ENCODE peak calls at places on chromosomes 13 and 19, in six cellular contexts. Z is prostate gland, I is spleen, V is sigmoid colon, U is suprapubic skin, C is K562. L is an unnamed sample.

GRCh38 chr13:110713981-110714797 is 689 bp downstream of the ING1 start:
- DNase-seq in Z (peak), U (peak), V (peak), C (peak), I (peak), L (peak)

GRCh38 chr13:46582190-46582589 is 29.2 kb downstream of the LRCH1 start:
- DNase-seq in C (no peak), Z (no peak), I (no peak), U (no peak), V (no peak), L (no peak)

GRCh38 chr13:40109324-40109958 is 454.0 kb downstream of the COG6 start:
- DNase-seq in I (no peak), C (no peak), U (no peak), V (no peak), Z (no peak), L (no peak)

GRCh38 chr19:19213822-19214558 is 2.2 kb downstream of the NCAN start:
- DNase-seq in U (no peak), I (no peak), Z (no peak), V (no peak), C (no peak), L (no peak)

GRCh38 chr13:75633285-75633684 is 2.8 kb upstream of the LMO7 start:
- DNase-seq in V (no peak), U (no peak), Z (no peak), I (no peak), C (no peak), L (no peak)

GRCh38 chr13:27997904-27998522 is 9.5 kb upstream of the URAD start:
- DNase-seq in V (no peak), C (peak), U (no peak), Z (no peak), I (no peak), L (peak)

GRCh38 chr13:94346261-94347019 is 133.0 kb downstream of the DCT start:
- DNase-seq in Z (no peak), V (no peak), U (no peak), C (no peak), I (no peak), L (no peak)

GRCh38 chr19:10936661-10937084 is 8.1 kb downstream of the TIMM29 start:
- DNase-seq in Z (peak), U (no peak), I (no peak), C (peak), V (no peak), L (peak)

GRCh38 chr19:4694211-4694987 is 24.3 kb upstream of the MYDGF start:
- DNase-seq in U (peak), Z (peak), C (peak), V (peak), I (no peak), L (peak)

DNA sequence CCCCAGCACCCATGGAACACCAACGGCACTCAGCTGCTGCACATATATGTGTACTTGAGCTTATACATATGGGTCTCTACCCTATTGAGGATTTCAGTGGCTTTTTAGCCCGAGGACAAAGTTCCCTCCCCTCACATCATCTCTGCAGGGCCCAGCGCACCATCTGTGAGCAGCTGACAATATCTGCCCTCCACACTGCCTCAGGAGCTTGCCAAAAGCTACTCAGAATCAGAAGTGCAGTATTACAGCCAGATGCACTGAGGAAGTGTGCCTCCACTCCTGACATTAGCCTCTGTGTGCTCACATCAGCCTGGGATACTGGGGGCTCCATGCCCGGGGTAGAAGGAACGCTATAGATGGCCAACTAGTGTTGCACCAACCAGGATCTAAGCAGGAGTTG is 903.9 kb downstream of the UQCRFS1 start:
- DNase-seq in V (no peak), Z (no peak), C (no peak), U (no peak), I (no peak), L (no peak)
- H3K27ac ChIP-seq in V (no peak), Z (no peak), C (no peak), U (no peak), I (no peak), L (no peak)

DNA sequence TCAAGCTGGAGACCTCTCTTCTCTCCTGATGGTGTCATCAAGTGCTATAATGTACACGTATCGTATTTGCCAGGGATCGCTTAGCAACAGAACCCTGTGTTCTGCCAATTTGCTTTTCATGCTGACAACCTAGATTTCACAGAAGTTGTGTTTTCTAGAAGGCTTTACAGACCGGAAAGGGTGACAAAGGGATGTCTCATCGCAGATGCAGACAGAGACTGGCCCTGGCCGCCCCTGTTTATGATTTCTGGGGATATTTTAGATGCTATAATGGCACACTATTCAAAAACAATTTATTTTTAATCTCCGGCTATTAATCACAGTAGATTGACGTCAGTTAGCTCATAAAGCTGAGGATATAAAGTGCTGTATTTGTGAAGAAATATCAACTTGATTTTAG is 291.4 kb downstream of the IRS2 start:
- DNase-seq in V (no peak), I (no peak), Z (peak), U (no peak), C (no peak), L (no peak)
- TF ChIP-seq POLR2AphosphoS5 in V (no peak), I (no peak), Z (peak), U (no peak), C (no peak), L (no peak)

DNA sequence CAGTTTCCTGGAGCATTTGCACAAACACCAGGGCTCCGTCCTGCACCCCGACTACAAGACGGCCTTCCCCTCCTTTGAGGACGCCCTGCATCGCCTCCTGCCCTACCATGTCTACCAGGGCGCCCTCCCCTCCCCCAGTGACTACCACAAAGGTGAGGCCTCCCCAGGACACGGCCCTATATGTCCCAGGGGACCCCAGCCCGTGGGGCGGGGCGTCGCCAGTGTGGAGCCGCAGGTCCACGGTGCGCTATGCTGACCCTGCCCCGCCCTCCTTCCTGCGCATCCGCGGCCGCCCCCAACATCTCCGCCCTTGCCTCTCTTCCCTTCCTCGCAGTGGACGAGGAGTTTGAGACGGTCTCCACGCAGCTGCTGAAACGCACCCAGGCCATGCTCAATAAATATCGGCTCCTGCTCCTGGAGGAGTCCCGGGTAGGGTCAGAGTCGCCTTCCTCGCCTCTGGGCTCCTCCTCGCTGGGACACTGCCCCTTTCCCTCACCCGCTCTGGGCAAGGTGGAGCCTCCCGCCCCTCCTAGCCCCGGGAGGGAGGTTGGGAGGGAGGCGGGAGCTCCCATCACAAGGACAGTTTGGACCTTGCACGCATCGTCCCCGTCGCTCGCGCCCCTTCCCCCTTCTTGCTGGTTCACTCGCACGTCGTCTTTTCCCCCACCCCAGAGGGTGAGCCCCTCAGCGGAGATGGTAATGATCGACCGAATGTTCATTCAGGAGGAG is 14.4 kb upstream of the EHD2 start:
- DNase-seq in I (no peak), C (no peak), U (no peak), V (no peak), Z (no peak), L (no peak)
- H3K27ac ChIP-seq in I (no peak), C (no peak), U (no peak), V (peak), Z (no peak), L (peak)

GRCh38 chr19:1274852-1275259 is 474 bp upstream of the FAM174C start:
- DNase-seq in I (no peak), Z (no peak), U (peak), V (peak), C (peak), L (no peak)

GRCh38 chr19:1277061-1277460 is 1.7 kb downstream of the FAM174C start:
- DNase-seq in U (no peak), V (peak), Z (no peak), C (no peak), I (peak), L (no peak)

GRCh38 chr19:1276620-1277007 is 1.3 kb downstream of the FAM174C start:
- DNase-seq in Z (peak), V (no peak), C (no peak), I (peak), U (no peak), L (no peak)

GRCh38 chr19:1275260-1275975 is at the start of gene FAM174C:
- DNase-seq in V (peak), U (peak), C (peak), Z (peak), I (peak), L (peak)

GRCh38 chr19:1275976-1276619 is 768 bp downstream of the FAM174C start:
- DNase-seq in Z (peak), I (no peak), V (peak), C (no peak), U (no peak), L (no peak)
- TF ChIP-seq POLR2AphosphoS5 in Z (peak), I (peak), V (peak), C (no peak), U (no peak), L (no peak)

DNA sequence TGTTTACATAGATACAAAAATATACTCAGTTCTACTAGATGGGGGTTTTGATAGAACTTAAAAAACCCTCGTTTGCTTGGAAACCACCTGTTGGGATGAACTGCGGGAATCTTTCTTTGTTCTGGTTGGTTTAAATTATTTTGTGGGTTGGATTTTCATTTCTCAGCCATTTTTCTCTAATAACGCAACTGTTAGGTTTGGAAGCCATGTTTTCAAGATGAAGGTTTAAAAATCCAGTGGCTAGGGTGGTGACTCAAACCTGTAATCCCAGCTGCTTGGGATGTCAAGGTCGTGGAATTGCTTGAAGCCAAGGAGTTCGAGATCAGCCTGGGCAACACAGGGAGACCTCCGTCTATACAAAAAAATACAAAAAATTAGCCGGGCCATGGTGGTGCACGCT is 1.6 kb downstream of the URI1 start:
- DNase-seq in Z (no peak), U (no peak), V (no peak), C (peak), I (no peak), L (no peak)
- H3K27ac ChIP-seq in Z (no peak), U (no peak), V (peak), C (peak), I (peak), L (peak)

GRCh38 chr19:3336680-3337523 is 29.5 kb upstream of the NFIC start:
- DNase-seq in I (no peak), V (peak), Z (peak), U (peak), C (no peak), L (peak)

GRCh38 chr19:3336351-3336679 is 30.1 kb upstream of the NFIC start:
- DNase-seq in V (no peak), C (no peak), Z (no peak), U (no peak), I (no peak), L (no peak)

GRCh38 chr19:3335431-3336350 is 30.7 kb upstream of the NFIC start:
- DNase-seq in V (peak), U (peak), I (no peak), Z (no peak), C (no peak), L (peak)

GRCh38 chr19:3340340-3340739 is 26.0 kb upstream of the NFIC start:
- DNase-seq in C (no peak), V (no peak), U (no peak), Z (no peak), I (no peak), L (no peak)

DNA sequence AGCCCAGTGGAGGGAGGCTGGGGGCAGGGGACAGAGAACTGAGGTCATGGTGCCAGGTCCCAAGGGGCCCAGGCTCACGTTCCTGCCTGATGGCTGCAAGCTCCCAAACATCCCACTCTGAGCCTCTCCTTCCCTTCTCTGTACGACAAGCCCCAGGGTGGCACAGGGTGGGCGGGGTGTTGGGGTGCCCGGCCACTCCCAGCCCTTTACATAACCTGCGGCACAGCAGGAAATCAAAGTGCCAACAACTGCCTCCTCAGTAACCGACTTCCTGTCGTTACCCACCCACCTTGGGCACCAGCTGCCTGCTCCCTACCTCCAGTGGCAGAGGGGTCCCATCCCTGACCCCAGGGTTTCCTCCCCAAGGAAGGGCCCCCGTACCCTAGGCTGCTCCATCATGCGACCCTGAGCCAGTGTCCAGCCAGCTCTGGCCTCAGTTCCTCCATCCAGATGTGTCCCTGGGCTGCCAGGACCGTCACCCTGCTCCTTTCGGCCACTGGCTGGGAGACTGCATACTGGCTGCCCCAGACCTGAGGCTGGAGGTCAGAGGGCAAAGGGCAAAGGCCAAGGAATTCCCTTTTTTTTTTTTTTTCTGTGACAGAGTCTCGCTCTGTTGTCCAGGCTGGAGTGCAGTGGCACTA is 27.7 kb upstream of the NFIC start:
- DNase-seq in I (peak), Z (peak), C (no peak), U (no peak), V (peak), L (peak)
- TF ChIP-seq POLR2AphosphoS5 in I (peak), Z (peak), C (no peak), U (no peak), V (no peak), L (no peak)

GRCh38 chr19:15169541-15170285 is 31.1 kb downstream of the NOTCH3 start:
- DNase-seq in U (no peak), V (no peak), C (peak), Z (no peak), I (no peak), L (no peak)

GRCh38 chr19:15170345-15170744 is 30.4 kb downstream of the NOTCH3 start:
- DNase-seq in U (no peak), C (peak), Z (no peak), I (no peak), V (no peak), L (no peak)

GRCh38 chr19:15161028-15161984 is 39.5 kb downstream of the NOTCH3 start:
- DNase-seq in I (no peak), Z (no peak), V (no peak), C (peak), U (no peak), L (no peak)

DNA sequence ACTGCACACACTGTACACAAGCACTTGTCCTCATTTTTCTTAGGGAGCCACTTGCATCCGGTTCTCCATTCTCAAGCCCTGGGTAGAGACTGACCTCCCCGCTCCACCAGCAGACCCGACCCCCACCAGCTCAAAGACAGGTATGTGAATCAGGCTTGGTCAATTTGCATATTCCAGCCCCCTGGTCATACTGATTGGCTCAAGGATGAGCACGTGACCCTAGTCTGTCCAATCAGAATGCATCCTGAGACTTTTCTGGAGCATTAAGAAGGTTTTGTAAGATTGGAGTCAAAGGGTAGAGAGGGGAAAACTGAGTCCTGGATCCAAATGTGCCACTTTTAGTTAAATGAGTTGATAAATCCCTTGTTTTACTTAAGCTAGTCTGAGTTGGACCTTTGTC is 34.1 kb downstream of the NOTCH3 start:
- DNase-seq in I (no peak), U (no peak), C (no peak), Z (no peak), V (no peak), L (no peak)
- H3K27ac ChIP-seq in I (no peak), U (no peak), C (no peak), Z (no peak), V (no peak), L (no peak)

DNA sequence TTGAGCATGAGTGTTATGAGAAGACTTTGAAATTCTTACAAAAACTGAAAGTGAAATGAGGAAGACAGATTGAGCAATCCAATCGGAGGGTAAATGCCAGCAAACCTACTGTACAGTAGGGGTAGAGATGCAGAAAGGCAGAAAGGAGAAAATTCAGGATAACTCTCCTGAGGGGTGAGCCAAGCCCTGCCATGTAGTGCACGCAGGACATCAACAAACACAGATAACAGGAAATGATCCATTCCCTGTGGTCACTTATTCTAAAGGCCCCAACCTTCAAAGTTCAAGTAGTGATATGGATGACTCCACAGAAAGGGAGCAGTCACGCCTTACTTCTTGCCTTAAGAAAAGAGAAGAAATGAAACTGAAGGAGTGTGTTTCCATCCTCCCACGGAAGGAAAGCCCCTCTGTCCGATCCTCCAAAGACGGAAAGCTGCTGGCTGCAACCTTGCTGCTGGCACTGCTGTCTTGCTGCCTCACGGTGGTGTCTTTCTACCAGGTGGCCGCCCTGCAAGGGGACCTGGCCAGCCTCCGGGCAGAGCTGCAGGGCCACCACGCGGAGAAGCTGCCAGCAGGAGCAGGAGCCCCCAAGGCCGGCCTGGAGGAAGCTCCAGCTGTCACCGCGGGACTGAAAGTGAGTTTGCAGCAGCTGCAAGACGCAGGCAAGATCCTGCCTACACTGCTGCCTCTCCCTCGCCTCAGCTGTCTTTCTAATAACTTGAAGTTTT is at the start of gene TNFSF13B:
- DNase-seq in I (peak), Z (no peak), U (no peak), C (peak), V (peak), L (peak)
- TF ChIP-seq POLR2AphosphoS5 in I (peak), Z (no peak), U (no peak), C (no peak), V (no peak), L (no peak)

DNA sequence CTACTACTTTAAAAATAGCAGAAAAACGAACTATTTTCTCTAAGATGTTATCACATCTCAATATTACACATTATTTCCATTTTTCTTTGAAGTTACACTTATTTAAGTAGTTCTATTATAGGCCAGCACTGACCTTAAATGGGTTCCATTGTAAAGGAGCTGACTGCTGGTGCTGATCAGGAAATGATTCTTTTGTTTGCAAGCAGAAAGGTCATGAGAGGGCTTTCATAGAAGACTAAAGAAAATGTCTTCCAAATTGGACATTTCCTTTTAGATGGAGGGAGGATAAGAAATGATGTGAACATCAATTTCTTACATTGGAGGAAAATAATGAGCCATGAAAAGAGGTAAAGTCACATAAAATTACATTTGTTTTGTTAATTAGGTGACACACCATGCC is 96.2 kb downstream of the SUCLA2 start:
- DNase-seq in U (no peak), I (no peak), V (no peak), C (no peak), Z (no peak), L (no peak)
- H3K27ac ChIP-seq in U (no peak), I (no peak), V (no peak), C (no peak), Z (no peak), L (no peak)

L was measured in stomach.